ENCODE peak calls at places on chromosomes 5 and 9, in four cellular contexts. One of them, this sample, is unnamed.

GRCh38 chr9:84139296-84140100 is 158.9 kb downstream of the RMI1 start:
- DNase-seq in HT1080: peak
- DNase-seq in H1: no peak
- DNase-seq in iPS DF 6.9: no peak
- DNase-seq in this sample: no peak

GRCh38 chr5:36587354-36587753 is 19.1 kb upstream of the SLC1A3 start:
- DNase-seq in HT1080: no peak
- DNase-seq in H1: no peak
- DNase-seq in iPS DF 6.9: no peak
- DNase-seq in this sample: no peak

GRCh38 chr5:108753877-108754276 is 6.2 kb downstream of the FER start:
- DNase-seq in HT1080: peak
- DNase-seq in H1: no peak
- DNase-seq in iPS DF 6.9: no peak
- DNase-seq in this sample: no peak

GRCh38 chr9:16869961-16870605 is 387 bp downstream of the BNC2 start:
- DNase-seq in HT1080: peak
- DNase-seq in H1: no peak
- DNase-seq in iPS DF 6.9: no peak
- DNase-seq in this sample: no peak

GRCh38 chr5:82859439-82860140 is 217.6 kb downstream of the TMEM167A start:
- DNase-seq in HT1080: no peak
- DNase-seq in H1: no peak
- DNase-seq in iPS DF 6.9: no peak
- DNase-seq in this sample: no peak

GRCh38 chr5:136036991-136037705 is 8.4 kb downstream of the TGFBI start:
- DNase-seq in HT1080: peak
- DNase-seq in H1: no peak
- DNase-seq in iPS DF 6.9: no peak
- DNase-seq in this sample: no peak

GRCh38 chr5:91955610-91956009 is 572.5 kb upstream of the ARRDC3 start:
- DNase-seq in HT1080: no peak
- DNase-seq in H1: no peak
- DNase-seq in iPS DF 6.9: no peak
- DNase-seq in this sample: no peak

GRCh38 chr5:81694726-81695125 is 56.2 kb downstream of the SSBP2 start:
- DNase-seq in HT1080: no peak
- DNase-seq in H1: no peak
- DNase-seq in iPS DF 6.9: no peak
- DNase-seq in this sample: no peak

GRCh38 chr9:117334101-117334500 is 80.8 kb downstream of the ASTN2 start:
- DNase-seq in HT1080: no peak
- DNase-seq in H1: no peak
- DNase-seq in iPS DF 6.9: no peak
- DNase-seq in this sample: no peak

GRCh38 chr5:178740181-178740557 is 9.7 kb upstream of the ZNF354A start:
- DNase-seq in HT1080: no peak
- DNase-seq in H1: no peak
- DNase-seq in iPS DF 6.9: no peak
- DNase-seq in this sample: no peak

GRCh38 chr9:134716067-134716466 is 74.5 kb downstream of the COL5A1 start:
- DNase-seq in HT1080: no peak
- DNase-seq in H1: no peak
- DNase-seq in iPS DF 6.9: no peak
- DNase-seq in this sample: no peak

This sample was measured in RWPE2.